ENCODE peak calls at places on chromosome 12, in four cellular contexts. J is dorsolateral prefrontal cortex, Q is cardiac fibroblast, H is neural progenitor cell. P is an unnamed sample.

GRCh38 chr12:98402081-98402480 is 113.3 kb upstream of the TMPO start:
- DNase-seq in J (no peak), Q (no peak), H (no peak), P (peak)

GRCh38 chr12:31752450-31752849 is 23.6 kb upstream of the AMN1 start:
- DNase-seq in J (no peak), Q (no peak), H (no peak), P (no peak)

GRCh38 chr12:11753826-11754225 is 104.4 kb downstream of the ETV6 start:
- DNase-seq in J (no peak), Q (no peak), H (no peak), P (no peak)

GRCh38 chr12:94386422-94386821 is 73.2 kb downstream of the CEP83 start:
- DNase-seq in J (no peak), Q (peak), H (no peak), P (no peak)

GRCh38 chr12:111406474-111407370 is 999 bp downstream of the SH2B3 start:
- DNase-seq in J (no peak), Q (no peak), H (peak), P (no peak)

GRCh38 chr12:79934309-79935020 is 432 bp downstream of the PPP1R12A start:
- DNase-seq in J (peak), Q (peak), H (no peak), P (peak)

GRCh38 chr12:75329918-75330826 is at the start of gene CAPS2:
- DNase-seq in J (peak), Q (peak), H (peak), P (peak)

GRCh38 chr12:101931498-101932326 is 54.3 kb downstream of the DRAM1 start:
- DNase-seq in J (no peak), Q (no peak), H (no peak), P (no peak)

GRCh38 chr12:90499793-90500192 is 455.2 kb downstream of the CCER1 start:
- DNase-seq in J (no peak), Q (no peak), H (no peak), P (no peak)

GRCh38 chr12:78229491-78230209 is 399.0 kb downstream of the NAV3 start:
- DNase-seq in J (no peak), Q (peak), H (peak), P (peak)

GRCh38 chr12:38222011-38222410 is 94.6 kb upstream of the ALG10B start:
- DNase-seq in J (no peak), Q (no peak), H (no peak), P (no peak)

GRCh38 chr12:132154341-132154761 is 10.1 kb downstream of the NOC4L start:
- DNase-seq in J (no peak), Q (no peak), H (peak), P (no peak)

GRCh38 chr12:44154128-44154527 is 318.2 kb downstream of the TMEM117 start:
- DNase-seq in J (no peak), Q (peak), H (no peak), P (peak)

GRCh38 chr12:99212275-99212674 is 435.3 kb upstream of the GARIN6 start:
- DNase-seq in J (no peak), Q (no peak), H (no peak), P (no peak)

GRCh38 chr12:94815450-94815849 is 165.1 kb upstream of the TMCC3 start:
- DNase-seq in J (no peak), Q (no peak), H (no peak), P (no peak)

GRCh38 chr12:113073586-113073985 is 17.1 kb downstream of the DTX1 start:
- DNase-seq in J (no peak), Q (no peak), H (no peak), P (no peak)

GRCh38 chr12:92538970-92539749 is 163.6 kb upstream of the PLEKHG7 start:
- DNase-seq in J (no peak), Q (peak), H (no peak), P (peak)

GRCh38 chr12:32947203-32947795 is 50.7 kb upstream of the PKP2 start:
- DNase-seq in J (no peak), Q (peak), H (peak), P (peak)

GRCh38 chr12:45696049-45696448 is 33.5 kb upstream of the ARID2 start:
- DNase-seq in J (no peak), Q (no peak), H (no peak), P (no peak)

GRCh38 chr12:24175281-24175680 is 225.8 kb upstream of the SOX5 start:
- DNase-seq in J (no peak), Q (no peak), H (no peak), P (no peak)

GRCh38 chr12:92143280-92143679 is 2.4 kb downstream of the BTG1 start:
- DNase-seq in J (no peak), Q (no peak), H (no peak), P (no peak)

GRCh38 chr12:120064054-120064940 is 52.3 kb downstream of the RAB35 start:
- DNase-seq in J (no peak), Q (no peak), H (no peak), P (no peak)

GRCh38 chr12:3173008-3173553 is 95.9 kb downstream of the TSPAN9 start:
- DNase-seq in J (no peak), Q (no peak), H (no peak), P (no peak)

GRCh38 chr12:100141998-100142850 is 450 bp downstream of the BLTP3B start:
- DNase-seq in J (peak), Q (peak), H (peak), P (no peak)

GRCh38 chr12:49983892-49984291 is 11.1 kb downstream of the AQP6 start:
- DNase-seq in J (no peak), Q (peak), H (peak), P (peak)

GRCh38 chr12:96210376-96211055 is 16.3 kb downstream of the ELK3 start:
- DNase-seq in J (no peak), Q (no peak), H (no peak), P (no peak)

GRCh38 chr12:86275356-86275755 is 19.2 kb upstream of the MGAT4C start:
- DNase-seq in J (no peak), Q (no peak), H (no peak), P (no peak)

GRCh38 chr12:101859664-101860607 is 17.4 kb upstream of the DRAM1 start:
- DNase-seq in J (no peak), Q (peak), H (no peak), P (no peak)

GRCh38 chr12:103751600-103751999 is 89.4 kb downstream of the NT5DC3 start:
- DNase-seq in J (no peak), Q (peak), H (no peak), P (peak)

GRCh38 chr12:49972641-49973360 is at the start of gene AQP6:
- DNase-seq in J (peak), Q (no peak), H (no peak), P (no peak)

GRCh38 chr12:59904874-59905521 is 309.2 kb downstream of the SLC16A7 start:
- DNase-seq in J (no peak), Q (no peak), H (no peak), P (peak)

GRCh38 chr12:78402366-78403134 is 462.0 kb upstream of the SYT1 start:
- DNase-seq in J (no peak), Q (no peak), H (peak), P (peak)

GRCh38 chr12:102539651-102540553 is 59.5 kb upstream of the IGF1 start:
- DNase-seq in J (no peak), Q (peak), H (peak), P (peak)

GRCh38 chr12:9756756-9757155 is 3.9 kb downstream of the CD69 start:
- DNase-seq in J (no peak), Q (no peak), H (no peak), P (no peak)

GRCh38 chr12:56222531-56222895 is 791 bp upstream of the RNF41 start:
- DNase-seq in J (no peak), Q (no peak), H (no peak), P (no peak)

GRCh38 chr12:1080520-1081223 is 89.6 kb downstream of the ERC1 start:
- DNase-seq in J (no peak), Q (no peak), H (no peak), P (no peak)

GRCh38 chr12:1078002-1078401 is 87.0 kb downstream of the ERC1 start:
- DNase-seq in J (no peak), Q (no peak), H (no peak), P (no peak)

GRCh38 chr12:1073652-1074051 is 82.6 kb downstream of the ERC1 start:
- DNase-seq in J (no peak), Q (no peak), H (no peak), P (peak)

DNA sequence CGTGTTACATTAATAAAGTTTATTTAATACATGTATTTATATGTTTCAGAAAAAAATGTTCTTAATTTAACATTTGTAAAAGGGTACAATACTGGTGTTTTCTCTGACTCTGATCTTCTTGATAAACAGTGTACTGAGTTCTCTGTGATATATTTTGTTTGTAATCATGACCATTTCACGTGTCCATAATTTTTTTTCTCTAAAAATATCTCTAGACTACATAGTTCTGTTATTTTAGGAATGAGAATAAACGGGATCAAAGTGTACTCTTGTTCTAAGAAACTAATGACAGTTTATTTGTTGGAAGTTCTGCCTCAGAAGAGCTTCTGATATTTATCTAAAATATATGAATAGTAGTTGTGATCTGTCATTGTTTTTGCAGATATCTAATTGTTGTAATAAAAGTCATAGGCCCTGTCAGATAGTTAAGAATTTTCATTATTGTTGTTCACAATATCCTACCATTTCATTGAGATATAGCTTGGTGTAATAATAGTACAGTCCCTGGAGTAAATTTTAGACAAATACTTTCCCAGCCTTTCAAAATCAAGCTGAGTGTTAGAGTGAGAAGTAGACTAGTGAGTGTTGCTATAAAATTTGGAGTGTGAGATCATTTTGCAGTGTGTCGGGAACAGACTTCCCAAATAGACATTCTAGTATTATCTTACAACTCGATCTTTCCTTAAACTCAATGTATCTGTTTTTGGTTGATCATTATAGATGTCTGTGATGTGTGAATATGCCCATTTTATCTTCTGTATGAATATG is 86.2 kb downstream of the ERC1 start:
- DNase-seq in J (no peak), Q (no peak), H (no peak), P (no peak)
- TF ChIP-seq CTCF in J (no peak), Q (no peak), H (no peak), P (no peak)

GRCh38 chr12:69733638-69734037 is 5.0 kb upstream of the RAB3IP start:
- DNase-seq in J (no peak), Q (no peak), H (no peak), P (no peak)
- H3K4me3 ChIP-seq in J (no peak), Q (no peak), H (no peak), P (no peak)

DNA sequence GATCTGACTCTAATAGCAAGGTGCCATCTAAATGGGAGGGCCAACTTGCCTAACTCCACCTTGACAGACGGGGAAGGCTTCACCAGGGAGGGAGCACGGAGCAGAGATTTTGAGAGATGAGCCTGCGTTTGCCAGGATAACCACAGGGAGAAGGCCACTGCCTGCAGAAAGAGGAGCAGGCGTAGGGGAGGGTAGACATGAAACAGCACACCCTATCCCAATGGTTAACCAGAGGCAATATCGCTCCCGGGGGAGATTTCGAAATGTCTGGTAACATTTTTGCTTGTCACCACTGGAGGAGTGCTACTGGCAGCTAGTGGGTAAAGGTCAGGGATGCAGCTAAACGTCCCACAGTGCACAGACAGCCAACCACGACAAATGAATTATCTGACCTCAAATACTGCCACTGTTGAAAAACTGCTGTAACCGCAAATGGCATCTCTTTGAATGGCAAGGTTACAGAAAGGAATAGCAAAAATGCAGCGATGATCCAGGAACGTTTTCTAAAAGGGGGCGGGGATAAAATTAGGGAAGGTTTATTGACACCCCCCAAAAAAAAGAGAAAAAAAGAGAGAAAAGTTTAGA is 126.0 kb upstream of the ATF7IP start:
- DNase-seq in J (no peak), Q (peak), H (no peak), P (peak)
- TF ChIP-seq CTCF in J (no peak), Q (no peak), H (peak), P (peak)

GRCh38 chr12:22332191-22332590 is 2.3 kb downstream of the ST8SIA1 start:
- DNase-seq in J (no peak), Q (no peak), H (no peak), P (no peak)

GRCh38 chr12:22334696-22335290 is at the start of gene ST8SIA1:
- DNase-seq in J (peak), Q (peak), H (peak), P (peak)

GRCh38 chr12:22333751-22334695 is 484 bp downstream of the ST8SIA1 start:
- DNase-seq in J (peak), Q (no peak), H (peak), P (no peak)

GRCh38 chr12:22333186-22333745 is 1.2 kb downstream of the ST8SIA1 start:
- DNase-seq in J (no peak), Q (peak), H (no peak), P (peak)
- H3K4me3 ChIP-seq in J (peak), Q (no peak), H (peak), P (no peak)

GRCh38 chr12:25904442-25904841 is 54.0 kb upstream of the RASSF8 start:
- DNase-seq in J (no peak), Q (peak), H (no peak), P (peak)
- TF ChIP-seq CTCF in J (no peak), Q (no peak), H (no peak), P (no peak)

DNA sequence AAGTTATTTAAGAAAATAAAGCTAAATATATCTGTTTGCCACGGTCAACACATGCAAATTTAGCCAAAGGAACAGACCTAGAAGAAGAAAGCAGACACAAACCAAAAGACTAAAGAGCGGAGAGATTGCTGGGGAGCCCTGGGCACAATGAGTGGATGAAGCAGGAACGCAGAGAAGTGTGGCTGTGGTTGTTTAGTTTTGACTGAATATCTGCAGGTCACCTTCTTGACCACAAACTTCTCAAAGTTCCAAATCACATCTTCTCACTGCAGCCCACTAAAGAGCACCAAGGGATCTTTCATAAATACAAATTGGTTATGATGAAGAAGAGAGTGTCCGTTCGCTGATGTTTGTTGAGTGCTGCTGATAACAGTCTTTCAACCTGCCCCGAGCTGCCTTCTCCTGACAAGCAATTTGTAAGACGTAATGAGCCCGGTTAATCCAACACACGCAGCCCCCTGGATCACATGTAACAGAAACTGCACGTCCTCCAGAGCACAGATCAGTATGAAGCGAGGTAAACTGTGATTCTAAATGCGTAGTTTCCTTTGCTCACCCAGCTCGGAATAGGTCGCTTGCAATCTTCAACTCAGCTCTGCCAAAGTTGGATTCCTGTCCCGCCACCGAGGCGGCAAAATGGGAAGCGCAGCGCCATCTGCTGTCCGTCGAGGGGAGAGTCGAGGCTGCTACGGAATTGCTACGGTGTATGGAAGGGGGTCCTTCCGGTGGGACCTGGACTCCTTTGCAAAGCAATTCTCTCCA is 120.8 kb downstream of the GXYLT1 start:
- DNase-seq in J (peak), Q (peak), H (peak), P (peak)
- H3K4me3 ChIP-seq in J (peak), Q (peak), H (peak), P (peak)